ENCODE peak calls at places on chromosomes 11 and 22, in seven cellular contexts. One of them, this sample, is unnamed. For H3K27me3, the result is how much of the 10 kb centered on the place peaks cover.

GRCh38 chr22:46579751-46580449 is 40.3 kb upstream of the GRAMD4 start:
- DNase-seq in heart right ventricle: no peak
- DNase-seq in K562: no peak
- DNase-seq in heart left ventricle: peak
- DNase-seq in BJ: no peak
- DNase-seq in cardiac muscle cell: no peak
- DNase-seq in upper lobe of left lung: peak
- DNase-seq in this sample: no peak

GRCh38 chr11:94128746-94129504 is at the start of gene PANX1:
- DNase-seq in heart right ventricle: peak
- DNase-seq in K562: peak
- DNase-seq in heart left ventricle: peak
- DNase-seq in BJ: peak
- DNase-seq in cardiac muscle cell: peak
- DNase-seq in upper lobe of left lung: peak
- DNase-seq in this sample: peak

GRCh38 chr11:47415949-47416472 is 7.6 kb downstream of the SLC39A13 start:
- DNase-seq in heart right ventricle: peak
- DNase-seq in K562: no peak
- DNase-seq in heart left ventricle: peak
- DNase-seq in BJ: peak
- DNase-seq in cardiac muscle cell: peak
- DNase-seq in upper lobe of left lung: peak
- DNase-seq in this sample: peak

GRCh38 chr22:39427751-39428596 is 28.4 kb downstream of the TAB1 start:
- DNase-seq in heart right ventricle: no peak
- DNase-seq in K562: no peak
- DNase-seq in heart left ventricle: no peak
- DNase-seq in BJ: no peak
- DNase-seq in cardiac muscle cell: no peak
- DNase-seq in upper lobe of left lung: no peak
- DNase-seq in this sample: no peak

GRCh38 chr11:117822031-117822521 is 2.5 kb downstream of the FXYD2 start:
- DNase-seq in heart right ventricle: no peak
- DNase-seq in K562: peak
- DNase-seq in heart left ventricle: peak
- DNase-seq in BJ: no peak
- DNase-seq in cardiac muscle cell: no peak
- DNase-seq in upper lobe of left lung: no peak
- DNase-seq in this sample: no peak

GRCh38 chr11:100578966-100579365 is 108.1 kb upstream of the ARHGAP42 start:
- DNase-seq in heart right ventricle: no peak
- DNase-seq in K562: no peak
- DNase-seq in heart left ventricle: no peak
- DNase-seq in BJ: no peak
- DNase-seq in cardiac muscle cell: peak
- DNase-seq in upper lobe of left lung: no peak
- DNase-seq in this sample: no peak

GRCh38 chr11:132742929-132743328 is 789.4 kb downstream of the OPCML start:
- DNase-seq in heart right ventricle: no peak
- DNase-seq in K562: no peak
- DNase-seq in heart left ventricle: no peak
- DNase-seq in BJ: no peak
- DNase-seq in cardiac muscle cell: no peak
- DNase-seq in upper lobe of left lung: no peak
- DNase-seq in this sample: no peak

GRCh38 chr11:103652013-103652412 is 384.4 kb upstream of the DDI1 start:
- DNase-seq in heart right ventricle: no peak
- DNase-seq in K562: no peak
- DNase-seq in heart left ventricle: no peak
- DNase-seq in BJ: peak
- DNase-seq in cardiac muscle cell: peak
- DNase-seq in upper lobe of left lung: no peak
- DNase-seq in this sample: no peak

GRCh38 chr11:8689726-8690255 is 7.2 kb downstream of the RPL27A start:
- DNase-seq in heart right ventricle: no peak
- DNase-seq in K562: no peak
- DNase-seq in heart left ventricle: no peak
- DNase-seq in BJ: no peak
- DNase-seq in cardiac muscle cell: no peak
- DNase-seq in upper lobe of left lung: peak
- DNase-seq in this sample: no peak

GRCh38 chr22:43060213-43060612 is 29.0 kb downstream of the TTLL1 start:
- DNase-seq in heart right ventricle: no peak
- DNase-seq in K562: peak
- DNase-seq in heart left ventricle: no peak
- DNase-seq in BJ: no peak
- DNase-seq in cardiac muscle cell: peak
- DNase-seq in upper lobe of left lung: peak
- DNase-seq in this sample: no peak

GRCh38 chr11:119693253-119693815 is 35.7 kb downstream of the NECTIN1 start:
- DNase-seq in heart right ventricle: no peak
- DNase-seq in K562: no peak
- DNase-seq in heart left ventricle: no peak
- DNase-seq in BJ: no peak
- DNase-seq in cardiac muscle cell: no peak
- DNase-seq in upper lobe of left lung: no peak
- DNase-seq in this sample: no peak

GRCh38 chr11:27916541-27917100 is 191.3 kb downstream of the KIF18A start:
- DNase-seq in heart right ventricle: no peak
- DNase-seq in K562: no peak
- DNase-seq in heart left ventricle: no peak
- DNase-seq in BJ: no peak
- DNase-seq in cardiac muscle cell: no peak
- DNase-seq in upper lobe of left lung: no peak
- DNase-seq in this sample: no peak

GRCh38 chr11:60528934-60529333 is 13.7 kb downstream of the MS4A13 start:
- DNase-seq in heart right ventricle: no peak
- DNase-seq in K562: no peak
- DNase-seq in heart left ventricle: no peak
- DNase-seq in BJ: no peak
- DNase-seq in cardiac muscle cell: no peak
- DNase-seq in upper lobe of left lung: no peak
- DNase-seq in this sample: no peak

GRCh38 chr11:108591893-108592292 is 1.7 kb downstream of the EXPH5 start:
- DNase-seq in heart right ventricle: no peak
- DNase-seq in K562: peak
- DNase-seq in heart left ventricle: no peak
- DNase-seq in BJ: no peak
- DNase-seq in cardiac muscle cell: no peak
- DNase-seq in upper lobe of left lung: peak
- DNase-seq in this sample: no peak

GRCh38 chr11:83456075-83456474 is 169.9 kb upstream of the CCDC90B start:
- DNase-seq in heart right ventricle: no peak
- DNase-seq in K562: no peak
- DNase-seq in heart left ventricle: no peak
- DNase-seq in BJ: no peak
- DNase-seq in cardiac muscle cell: no peak
- DNase-seq in upper lobe of left lung: no peak
- DNase-seq in this sample: no peak

GRCh38 chr11:27701262-27702105 is 1.2 kb upstream of the BDNF start:
- DNase-seq in heart right ventricle: peak
- DNase-seq in K562: peak
- DNase-seq in heart left ventricle: peak
- DNase-seq in BJ: no peak
- DNase-seq in cardiac muscle cell: peak
- DNase-seq in upper lobe of left lung: no peak
- DNase-seq in this sample: no peak

GRCh38 chr11:79940165-79940564 is 499.3 kb upstream of the TENM4 start:
- DNase-seq in heart right ventricle: no peak
- DNase-seq in K562: no peak
- DNase-seq in heart left ventricle: no peak
- DNase-seq in BJ: no peak
- DNase-seq in cardiac muscle cell: no peak
- DNase-seq in upper lobe of left lung: no peak
- DNase-seq in this sample: no peak

GRCh38 chr11:74427377-74427776 is 29.1 kb upstream of the PGM2L1 start:
- DNase-seq in heart right ventricle: no peak
- DNase-seq in K562: no peak
- DNase-seq in heart left ventricle: no peak
- DNase-seq in BJ: no peak
- DNase-seq in cardiac muscle cell: no peak
- DNase-seq in upper lobe of left lung: no peak
- DNase-seq in this sample: no peak

GRCh38 chr11:8333431-8334401 is 70.0 kb upstream of the LMO1 start:
- DNase-seq in heart right ventricle: no peak
- DNase-seq in K562: peak
- DNase-seq in heart left ventricle: no peak
- DNase-seq in BJ: no peak
- DNase-seq in cardiac muscle cell: no peak
- DNase-seq in upper lobe of left lung: peak
- DNase-seq in this sample: no peak

GRCh38 chr11:110728883-110729282 is 16.6 kb upstream of the ARHGAP20 start:
- DNase-seq in heart right ventricle: no peak
- DNase-seq in K562: no peak
- DNase-seq in heart left ventricle: no peak
- DNase-seq in BJ: no peak
- DNase-seq in cardiac muscle cell: peak
- DNase-seq in upper lobe of left lung: no peak
- DNase-seq in this sample: no peak

GRCh38 chr11:66859686-66860448 is 3.0 kb downstream of the LRFN4 start:
- DNase-seq in heart right ventricle: no peak
- DNase-seq in K562: no peak
- DNase-seq in heart left ventricle: peak
- DNase-seq in BJ: no peak
- DNase-seq in cardiac muscle cell: no peak
- DNase-seq in upper lobe of left lung: no peak
- DNase-seq in this sample: no peak

GRCh38 chr22:41899992-41900651 is 14.8 kb downstream of the SHISA8 start:
- DNase-seq in heart right ventricle: peak
- DNase-seq in K562: peak
- DNase-seq in heart left ventricle: peak
- DNase-seq in BJ: no peak
- DNase-seq in cardiac muscle cell: no peak
- DNase-seq in upper lobe of left lung: no peak
- DNase-seq in this sample: no peak

GRCh38 chr11:122784325-122785155 is 53.8 kb upstream of the CRTAM start:
- DNase-seq in heart right ventricle: no peak
- DNase-seq in K562: no peak
- DNase-seq in heart left ventricle: no peak
- DNase-seq in BJ: peak
- DNase-seq in cardiac muscle cell: peak
- DNase-seq in upper lobe of left lung: no peak
- DNase-seq in this sample: peak

DNA sequence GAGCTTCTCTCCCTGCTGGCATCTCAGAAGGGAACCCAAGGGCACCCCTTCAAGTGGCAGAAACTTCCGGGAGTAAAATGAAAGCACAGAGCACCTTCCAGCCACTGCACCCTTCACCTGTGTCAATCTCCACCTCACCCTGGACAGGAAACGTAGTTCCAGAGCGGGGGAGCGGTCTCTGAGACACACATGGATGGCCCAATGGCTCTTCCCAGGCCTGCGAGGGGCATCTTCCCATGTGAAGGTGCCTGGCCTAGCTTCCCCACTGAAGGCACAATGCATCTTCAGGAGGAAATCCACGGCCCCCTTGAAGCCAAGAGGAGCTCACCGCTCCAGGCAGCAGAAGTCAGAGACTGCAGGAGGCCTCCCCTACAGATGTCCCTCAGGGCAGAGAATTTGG is 234.2 kb downstream of the BRD1 start:
- DNase-seq in heart right ventricle: no peak
- DNase-seq in K562: no peak
- DNase-seq in heart left ventricle: no peak
- DNase-seq in BJ: no peak
- DNase-seq in cardiac muscle cell: no peak
- DNase-seq in upper lobe of left lung: no peak
- DNase-seq in this sample: no peak
- H3K27me3 ChIP-seq in heart right ventricle: under half
- H3K27me3 ChIP-seq in K562: under half
- H3K27me3 ChIP-seq in heart left ventricle: under half
- H3K27me3 ChIP-seq in BJ: under half
- H3K27me3 ChIP-seq in cardiac muscle cell: under half
- H3K27me3 ChIP-seq in upper lobe of left lung: under half
- H3K27me3 ChIP-seq in this sample: under half

GRCh38 chr22:40462195-40462988 is 92.0 kb downstream of the SGSM3 start:
- DNase-seq in heart right ventricle: no peak
- DNase-seq in K562: no peak
- DNase-seq in heart left ventricle: no peak
- DNase-seq in BJ: no peak
- DNase-seq in cardiac muscle cell: no peak
- DNase-seq in upper lobe of left lung: no peak
- DNase-seq in this sample: no peak
- H3K27me3 ChIP-seq in heart right ventricle: under half
- H3K27me3 ChIP-seq in K562: under half
- H3K27me3 ChIP-seq in heart left ventricle: under half
- H3K27me3 ChIP-seq in BJ: under half
- H3K27me3 ChIP-seq in cardiac muscle cell: under half
- H3K27me3 ChIP-seq in upper lobe of left lung: under half
- H3K27me3 ChIP-seq in this sample: under half

GRCh38 chr11:1598816-1599215 is 722 bp upstream of the KRTAP5-2 start:
- DNase-seq in heart right ventricle: no peak
- DNase-seq in K562: no peak
- DNase-seq in heart left ventricle: no peak
- DNase-seq in BJ: no peak
- DNase-seq in cardiac muscle cell: no peak
- DNase-seq in upper lobe of left lung: no peak
- DNase-seq in this sample: no peak
- H3K27me3 ChIP-seq in heart right ventricle: under half
- H3K27me3 ChIP-seq in K562: under half
- H3K27me3 ChIP-seq in heart left ventricle: under half
- H3K27me3 ChIP-seq in BJ: under half
- H3K27me3 ChIP-seq in cardiac muscle cell: under half
- H3K27me3 ChIP-seq in upper lobe of left lung: under half
- H3K27me3 ChIP-seq in this sample: under half

GRCh38 chr11:32233928-32234327 is 143.1 kb downstream of the RCN1 start:
- DNase-seq in heart right ventricle: no peak
- DNase-seq in K562: no peak
- DNase-seq in heart left ventricle: no peak
- DNase-seq in BJ: no peak
- DNase-seq in cardiac muscle cell: no peak
- DNase-seq in upper lobe of left lung: no peak
- DNase-seq in this sample: no peak
- H3K27me3 ChIP-seq in heart right ventricle: under half
- H3K27me3 ChIP-seq in K562: under half
- H3K27me3 ChIP-seq in heart left ventricle: under half
- H3K27me3 ChIP-seq in BJ: under half
- H3K27me3 ChIP-seq in cardiac muscle cell: under half
- H3K27me3 ChIP-seq in upper lobe of left lung: under half
- H3K27me3 ChIP-seq in this sample: under half

GRCh38 chr11:91984033-91984568 is 240.5 kb upstream of the FAT3 start:
- DNase-seq in heart right ventricle: no peak
- DNase-seq in K562: no peak
- DNase-seq in heart left ventricle: no peak
- DNase-seq in BJ: no peak
- DNase-seq in cardiac muscle cell: no peak
- DNase-seq in upper lobe of left lung: no peak
- DNase-seq in this sample: no peak

GRCh38 chr11:91979775-91980174 is 244.8 kb upstream of the FAT3 start:
- DNase-seq in heart right ventricle: no peak
- DNase-seq in K562: no peak
- DNase-seq in heart left ventricle: no peak
- DNase-seq in BJ: no peak
- DNase-seq in cardiac muscle cell: no peak
- DNase-seq in upper lobe of left lung: no peak
- DNase-seq in this sample: no peak

GRCh38 chr11:91981995-91982394 is 242.6 kb upstream of the FAT3 start:
- DNase-seq in heart right ventricle: peak
- DNase-seq in K562: no peak
- DNase-seq in heart left ventricle: peak
- DNase-seq in BJ: peak
- DNase-seq in cardiac muscle cell: peak
- DNase-seq in upper lobe of left lung: no peak
- DNase-seq in this sample: peak

GRCh38 chr11:91972665-91973266 is 251.9 kb upstream of the FAT3 start:
- DNase-seq in heart right ventricle: no peak
- DNase-seq in K562: no peak
- DNase-seq in heart left ventricle: no peak
- DNase-seq in BJ: no peak
- DNase-seq in cardiac muscle cell: no peak
- DNase-seq in upper lobe of left lung: no peak
- DNase-seq in this sample: no peak

GRCh38 chr11:91978747-91979146 is 245.9 kb upstream of the FAT3 start:
- DNase-seq in heart right ventricle: no peak
- DNase-seq in K562: no peak
- DNase-seq in heart left ventricle: no peak
- DNase-seq in BJ: peak
- DNase-seq in cardiac muscle cell: no peak
- DNase-seq in upper lobe of left lung: no peak
- DNase-seq in this sample: no peak
- H3K27me3 ChIP-seq in heart right ventricle: under half
- H3K27me3 ChIP-seq in K562: under half
- H3K27me3 ChIP-seq in heart left ventricle: under half
- H3K27me3 ChIP-seq in BJ: under half
- H3K27me3 ChIP-seq in cardiac muscle cell: under half
- H3K27me3 ChIP-seq in upper lobe of left lung: under half
- H3K27me3 ChIP-seq in this sample: under half

This sample was measured in tibial nerve.